ENCODE peak calls at places on chromosomes 13 and 19, in seven cellular contexts. C is effector memory CD4-positive, alpha-beta T cell; L is right atrium auricular region; Q is fibroblast of lung; Y is transverse colon; T is heart right ventricle; A is trophoblast cell. B is an unnamed sample. For H3K4me1, the result is how much of the 10 kb centered on the place peaks cover.

GRCh38 chr13:21033866-21034601 is 27.4 kb downstream of the LATS2 start:
- DNase-seq in C (no peak), L (peak), Q (no peak), Y (no peak), T (no peak), A (peak), B (peak)

GRCh38 chr13:101283782-101284181 is 132.5 kb downstream of the NALCN start:
- DNase-seq in C (no peak), L (no peak), Q (no peak), Y (no peak), T (no peak), A (no peak), B (no peak)

GRCh38 chr13:79898996-79899395 is 418.0 kb downstream of the NDFIP2 start:
- DNase-seq in C (no peak), L (no peak), Q (no peak), Y (no peak), T (no peak), A (no peak), B (no peak)

GRCh38 chr13:94323746-94324408 is 155.6 kb downstream of the DCT start:
- DNase-seq in C (peak), L (no peak), Q (no peak), Y (no peak), T (no peak), A (no peak), B (no peak)

GRCh38 chr19:5360003-5360820 is 19.6 kb upstream of the PTPRS start:
- DNase-seq in C (no peak), L (no peak), Q (no peak), Y (no peak), T (no peak), A (no peak), B (no peak)

GRCh38 chr13:66501187-66501586 is 728.9 kb downstream of the PCDH9 start:
- DNase-seq in C (no peak), L (no peak), Q (peak), Y (no peak), T (no peak), A (no peak), B (no peak)

GRCh38 chr19:47726467-47726866 is 13.2 kb downstream of the EHD2 start:
- DNase-seq in C (no peak), L (no peak), Q (peak), Y (no peak), T (no peak), A (no peak), B (no peak)

GRCh38 chr13:48411281-48412099 is 1.4 kb downstream of the LPAR6 start:
- DNase-seq in C (no peak), L (no peak), Q (no peak), Y (no peak), T (no peak), A (no peak), B (no peak)

GRCh38 chr19:55383279-55383788 is 758 bp downstream of the TMEM238 start:
- DNase-seq in C (no peak), L (no peak), Q (no peak), Y (peak), T (no peak), A (peak), B (no peak)

GRCh38 chr13:76153239-76153638 is 517.1 kb downstream of the LMO7 start:
- DNase-seq in C (no peak), L (no peak), Q (no peak), Y (no peak), T (no peak), A (no peak), B (no peak)

GRCh38 chr13:58960909-58961308 is 1202.8 kb downstream of the DIAPH3 start:
- DNase-seq in C (no peak), L (no peak), Q (peak), Y (no peak), T (no peak), A (peak), B (no peak)

GRCh38 chr19:2239771-2240770 is 3.4 kb downstream of the SF3A2 start:
- DNase-seq in C (peak), L (peak), Q (peak), Y (no peak), T (no peak), A (no peak), B (no peak)

GRCh38 chr19:41930926-41931592 is 2.8 kb upstream of the ERFL start:
- DNase-seq in C (no peak), L (no peak), Q (no peak), Y (no peak), T (no peak), A (no peak), B (no peak)

GRCh38 chr13:24267283-24267682 is 42.1 kb upstream of the C1QTNF9 start:
- DNase-seq in C (no peak), L (peak), Q (no peak), Y (no peak), T (no peak), A (no peak), B (no peak)

DNA sequence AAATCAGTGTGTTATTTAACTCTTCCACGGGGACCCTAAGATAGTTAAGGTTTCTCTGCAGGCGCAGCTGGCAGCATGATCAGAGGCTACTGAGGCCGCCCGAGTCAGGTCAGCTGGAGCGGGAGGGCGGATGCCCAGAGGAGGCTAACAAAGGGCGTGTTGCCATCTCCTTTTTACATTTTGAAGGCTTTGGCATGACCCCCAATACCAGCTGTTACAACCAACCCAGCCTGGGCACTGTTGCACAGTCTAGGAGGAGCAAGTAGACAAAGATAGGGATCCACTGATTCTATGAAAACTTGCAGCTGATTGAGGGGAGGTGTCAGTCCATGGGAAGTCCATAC is 15.7 kb downstream of the COL4A2 start:
- DNase-seq in C (no peak), L (peak), Q (no peak), Y (no peak), T (no peak), A (no peak), B (no peak)
- H3K4me1 ChIP-seq in C (under half), L (half or more), Q (under half), Y (under half), T (half or more), A (under half), B (under half)

DNA sequence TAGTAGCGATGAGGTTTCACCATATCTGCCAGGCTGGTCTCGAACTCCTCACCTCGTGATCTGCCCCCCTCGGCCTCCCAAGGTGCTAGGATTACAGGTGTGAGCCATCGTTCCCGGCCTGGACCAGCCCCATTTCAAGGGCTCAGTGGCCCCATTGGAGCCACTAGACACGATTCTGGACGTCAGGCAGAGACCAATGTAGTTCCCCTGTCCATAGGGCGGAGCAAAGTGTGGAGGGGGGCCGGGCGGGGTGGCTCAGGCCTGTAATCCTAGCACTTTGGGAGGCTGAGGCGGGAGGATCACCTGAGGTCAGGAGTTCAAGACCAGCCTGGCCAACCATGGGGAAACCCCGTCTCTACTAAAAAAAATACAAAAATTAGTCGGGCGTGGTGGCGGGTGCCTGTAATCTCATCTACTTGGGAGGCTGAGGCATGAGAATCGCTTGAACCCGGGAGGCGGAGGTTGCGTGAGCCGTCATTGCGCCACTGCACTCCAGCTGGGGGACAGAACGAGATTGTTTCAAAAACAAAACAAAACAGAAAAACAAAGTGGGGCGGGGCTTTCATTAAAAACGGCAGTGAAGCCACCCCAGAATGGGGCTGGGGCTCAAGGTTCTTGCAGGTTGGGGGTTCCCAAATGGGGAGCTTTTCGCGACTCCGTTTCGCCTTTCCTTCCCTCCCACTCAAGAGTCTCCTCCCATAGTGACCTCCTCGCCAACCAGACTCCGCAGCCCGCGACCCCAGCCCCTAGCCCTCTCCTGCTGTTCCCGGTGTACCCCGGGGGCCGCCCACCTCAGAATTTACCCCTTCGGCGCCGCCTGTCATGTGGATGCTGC is 758 bp upstream of the TECR start:
- DNase-seq in C (no peak), L (no peak), Q (peak), Y (no peak), T (peak), A (peak), B (no peak)
- H3K4me1 ChIP-seq in C (under half), L (under half), Q (under half), Y (under half), T (under half), A (under half), B (under half)

GRCh38 chr19:16146112-16146511 is 2.6 kb downstream of the HSH2D start:
- DNase-seq in C (no peak), L (no peak), Q (no peak), Y (no peak), T (no peak), A (no peak), B (no peak)
- H3K4me1 ChIP-seq in C (under half), L (under half), Q (under half), Y (under half), T (under half), A (under half), B (under half)

GRCh38 chr13:36530861-36531590 is 98.7 kb downstream of the CCNA1 start:
- DNase-seq in C (no peak), L (no peak), Q (no peak), Y (no peak), T (no peak), A (no peak), B (no peak)
- H3K4me1 ChIP-seq in C (under half), L (under half), Q (under half), Y (under half), T (under half), A (under half), B (under half)

DNA sequence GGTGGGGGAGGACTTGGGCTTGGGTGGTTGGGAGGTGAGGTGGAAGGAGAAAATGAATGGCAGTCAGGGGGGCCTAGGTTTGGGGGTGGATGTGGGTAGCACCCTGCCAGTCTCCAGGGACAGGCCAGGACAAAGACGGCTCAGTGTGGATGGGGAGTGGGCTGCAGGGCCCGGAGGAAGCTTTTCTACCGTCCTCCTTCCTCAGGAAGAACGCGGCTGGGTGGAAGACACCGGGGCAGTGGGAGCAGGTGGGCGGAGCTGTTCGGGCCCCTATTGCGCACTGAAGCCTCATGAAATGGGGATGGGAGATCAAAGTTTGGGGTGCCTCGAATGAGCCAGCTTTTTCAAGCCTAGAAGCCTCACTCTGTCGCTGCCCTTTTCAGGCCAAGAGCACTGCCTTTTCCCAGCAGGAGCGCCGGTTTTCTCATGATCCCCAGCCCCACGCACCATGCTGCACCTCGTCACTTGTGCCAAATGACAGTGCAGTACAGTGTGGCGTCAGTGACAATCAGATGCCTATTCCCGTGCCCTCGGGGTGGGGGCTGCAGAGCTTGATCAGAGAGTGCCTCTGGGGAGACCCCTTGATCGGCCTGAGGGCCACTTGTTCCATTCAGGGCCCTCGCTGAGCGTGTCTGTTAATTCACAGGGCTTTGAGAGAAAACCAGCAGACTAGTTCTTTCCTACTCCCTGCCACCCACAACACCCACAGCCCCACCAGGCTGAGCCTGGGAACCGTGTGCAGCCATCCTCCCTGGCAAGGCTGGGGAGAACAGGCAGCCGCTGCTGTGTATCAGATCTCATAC is 1.5 kb downstream of the CALM3 start:
- DNase-seq in C (no peak), L (peak), Q (no peak), Y (no peak), T (no peak), A (no peak), B (no peak)
- H3K4me1 ChIP-seq in C (under half), L (half or more), Q (under half), Y (under half), T (under half), A (under half), B (under half)

DNA sequence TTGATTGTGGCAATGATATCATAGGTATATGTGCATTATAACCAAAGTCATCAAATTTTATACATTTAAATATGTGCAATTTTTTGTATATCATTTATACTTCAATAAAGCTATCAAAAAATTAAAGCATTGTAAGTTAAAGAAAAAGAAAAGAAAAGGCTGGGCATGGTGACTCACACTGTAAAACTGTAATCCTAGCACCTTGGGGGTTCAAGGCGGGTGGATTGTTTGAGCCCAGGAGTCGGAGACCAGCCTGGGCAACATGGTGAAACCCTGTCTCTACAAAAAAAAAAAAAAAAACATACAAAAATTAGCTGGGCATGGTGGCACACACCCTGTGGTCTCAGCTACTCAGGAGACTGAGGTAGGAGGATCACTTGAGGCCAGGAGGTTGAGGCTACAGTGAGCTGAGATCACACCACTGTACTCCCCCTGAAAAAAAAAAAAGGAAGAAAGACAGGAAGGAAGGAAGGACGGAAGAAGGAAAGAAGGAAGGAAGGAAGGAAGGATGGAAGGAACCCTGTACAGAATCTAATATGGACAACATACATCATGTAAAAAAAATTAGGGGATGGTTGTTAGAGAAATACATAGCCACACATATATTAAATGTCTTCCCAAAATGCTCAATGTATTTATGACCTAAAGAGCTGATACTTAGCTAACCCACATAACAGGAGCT is 21.7 kb upstream of the SLC25A30 start:
- DNase-seq in C (no peak), L (no peak), Q (no peak), Y (no peak), T (no peak), A (no peak), B (no peak)
- H3K4me1 ChIP-seq in C (under half), L (under half), Q (under half), Y (under half), T (under half), A (under half), B (under half)

GRCh38 chr19:3396881-3397265 is 30.5 kb downstream of the NFIC start:
- DNase-seq in C (no peak), L (no peak), Q (no peak), Y (no peak), T (no peak), A (no peak), B (no peak)
- H3K4me1 ChIP-seq in C (under half), L (half or more), Q (under half), Y (under half), T (under half), A (under half), B (under half)